ENCODE peak calls at places on chromosomes 2 and 18, in four cellular contexts. K is sigmoid colon, B is lung, O is RWPE1. Z is an unnamed sample.
A peak's percentile ranks its signal among the peaks of the same experiment; 100 is the strongest.

GRCh38 chr2:69634197-69634821 is 9.2 kb downstream of the AAK1 start:
- DNase-seq in K (no peak), O (no peak), B (no peak), Z (no peak)

GRCh38 chr18:61322265-61322873 is 10.9 kb upstream of the CDH20 start:
- DNase-seq in B (no peak), O (peak; percentile 20), K (no peak), Z (peak; percentile 75)

GRCh38 chr2:12534646-12535263 is 182.0 kb upstream of the TRIB2 start:
- DNase-seq in B (no peak), O (peak; percentile 79), K (no peak), Z (peak; percentile 51)

GRCh38 chr2:185821467-185821866 is 82.9 kb downstream of the FSIP2 start:
- DNase-seq in O (no peak), K (no peak), B (no peak), Z (no peak)

GRCh38 chr18:45291616-45292612 is 323.4 kb upstream of the SLC14A2 start:
- DNase-seq in O (no peak), K (no peak), B (no peak), Z (peak; percentile 89)

GRCh38 chr2:71799013-71799575 is 345.7 kb downstream of the DYSF start:
- DNase-seq in K (no peak), O (no peak), B (no peak), Z (no peak)

GRCh38 chr2:237695201-237695780 is 67.9 kb downstream of the LRRFIP1 start:
- DNase-seq in O (peak; percentile 74), B (no peak), K (peak; percentile 29), Z (no peak)

GRCh38 chr18:48064978-48065600 is 134.6 kb upstream of the SMAD2 start:
- DNase-seq in B (no peak), K (no peak), O (no peak), Z (no peak)

DNA sequence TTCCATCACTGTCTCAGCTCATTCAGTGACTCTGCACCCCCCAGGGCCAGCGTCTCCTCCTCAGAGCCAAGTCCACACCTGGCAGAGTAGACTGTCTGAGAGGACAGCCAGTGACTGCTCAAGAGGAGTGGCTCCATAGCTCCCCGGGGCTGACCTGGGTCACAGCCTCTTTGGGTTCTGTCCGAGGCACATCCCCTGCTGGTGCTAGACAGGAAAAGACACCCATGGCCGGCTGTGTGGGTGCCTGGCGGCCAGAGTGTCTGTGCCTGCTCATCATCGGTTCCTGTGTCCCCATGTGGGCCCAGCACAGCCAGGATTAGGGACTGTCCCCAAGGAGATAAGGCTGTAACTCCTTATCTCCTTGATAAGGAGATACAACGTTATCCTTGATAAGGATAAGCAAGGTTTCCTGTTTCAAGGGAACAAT is 3.5 kb upstream of the CROCC2 start:
- DNase-seq in O (no peak), K (no peak), B (no peak), Z (no peak)
- H3K27ac ChIP-seq in O (no peak overlapping the region), K (no peak overlapping the region), B (no peak overlapping the region), Z (no peak overlapping the region)

GRCh38 chr2:173204316-173204715 is 128.7 kb downstream of the MAP3K20 start:
- DNase-seq in B (no peak), K (no peak), O (no peak), Z (no peak)
- H3K27ac ChIP-seq in B (peak overlapping the region; percentile 55), K (peak overlapping the region; percentile 84), O (no peak overlapping the region), Z (no peak overlapping the region)

DNA sequence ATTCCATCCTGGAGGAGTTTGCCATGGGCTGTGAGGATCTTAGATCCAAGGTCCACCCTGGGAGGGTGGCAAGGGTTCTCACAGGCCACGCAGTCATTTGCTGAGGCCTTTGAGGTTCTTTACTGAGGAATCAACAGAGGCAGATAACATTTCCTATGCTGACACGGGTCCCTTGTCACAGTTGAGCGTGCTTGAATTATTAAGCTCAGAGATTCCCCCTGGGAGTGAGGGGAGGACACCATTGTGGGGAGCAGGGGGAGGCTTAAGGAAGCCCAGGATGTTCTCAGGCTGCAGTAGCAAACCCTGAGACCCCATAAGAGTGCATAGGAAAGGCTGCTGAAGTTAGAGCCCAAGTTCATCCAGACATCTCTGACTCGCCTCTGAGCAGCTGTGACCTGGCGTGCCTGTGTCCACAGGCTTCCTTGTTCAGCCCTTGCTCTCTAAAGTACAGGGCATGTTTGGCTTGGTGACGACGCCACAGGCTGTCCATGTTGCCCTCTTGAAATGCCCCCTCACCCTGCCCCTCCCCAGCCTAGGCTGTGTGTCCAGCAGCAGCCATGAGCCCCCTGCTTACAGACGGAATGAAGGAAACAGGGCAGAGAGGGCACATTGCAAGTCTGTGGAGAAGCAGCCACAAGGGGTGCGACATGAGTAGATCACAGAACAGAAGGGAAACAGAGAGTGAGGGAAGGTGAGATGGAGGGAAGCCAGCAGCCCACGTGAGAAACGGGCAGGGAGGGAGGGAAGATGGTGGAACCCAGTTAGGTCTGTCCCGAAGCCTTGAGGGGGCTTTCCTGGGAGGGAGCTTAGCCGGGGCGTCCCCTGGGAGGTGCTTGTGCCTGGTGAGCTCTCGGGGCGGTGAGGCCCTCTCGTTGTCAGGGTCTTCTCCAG is 34.0 kb downstream of the NAPG start:
- DNase-seq in O (no peak), B (no peak), K (peak; percentile 69), Z (no peak)
- H3K27ac ChIP-seq in O (peak overlapping the region; percentile 46), B (no peak overlapping the region), K (no peak overlapping the region), Z (no peak overlapping the region)

GRCh38 chr2:191441761-191442160 is 196.6 kb downstream of the MYO1B start:
- DNase-seq in K (no peak), B (no peak), O (no peak), Z (no peak)
- H3K27ac ChIP-seq in K (no peak overlapping the region), B (no peak overlapping the region), O (no peak overlapping the region), Z (no peak overlapping the region)

DNA sequence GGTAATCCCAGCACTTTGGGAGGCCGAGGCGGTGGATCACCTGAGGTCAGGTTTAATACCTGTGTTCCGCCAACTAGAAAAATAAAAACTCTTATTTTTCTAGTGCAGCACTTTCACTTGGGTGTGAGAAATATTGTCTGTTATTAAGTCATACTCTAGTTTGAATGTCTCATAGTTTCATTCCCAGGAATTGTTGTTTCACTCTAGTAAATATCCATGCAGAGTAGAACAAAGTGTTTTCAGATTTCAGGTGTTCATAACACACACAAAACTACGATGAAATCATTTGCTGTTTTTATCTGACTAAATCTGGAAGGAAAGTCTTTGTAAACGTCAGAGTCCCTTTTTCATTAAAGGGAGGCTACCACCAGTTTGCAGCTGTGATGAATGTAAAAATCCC is 3.9 kb downstream of the FAM117B start:
- DNase-seq in B (no peak), O (no peak), K (no peak), Z (no peak)
- H3K27ac ChIP-seq in B (no peak overlapping the region), O (no peak overlapping the region), K (no peak overlapping the region), Z (no peak overlapping the region)

GRCh38 chr2:25810428-25810827 is 67.9 kb downstream of the ASXL2 start:
- DNase-seq in K (no peak), O (no peak), B (no peak), Z (no peak)

GRCh38 chr2:25809646-25810045 is 68.6 kb downstream of the ASXL2 start:
- DNase-seq in B (no peak), O (no peak), K (no peak), Z (no peak)

GRCh38 chr2:25805987-25806386 is 72.3 kb downstream of the ASXL2 start:
- DNase-seq in K (no peak), B (no peak), O (no peak), Z (no peak)

GRCh38 chr2:25806941-25807340 is 71.3 kb downstream of the ASXL2 start:
- DNase-seq in B (no peak), O (no peak), K (no peak), Z (no peak)

DNA sequence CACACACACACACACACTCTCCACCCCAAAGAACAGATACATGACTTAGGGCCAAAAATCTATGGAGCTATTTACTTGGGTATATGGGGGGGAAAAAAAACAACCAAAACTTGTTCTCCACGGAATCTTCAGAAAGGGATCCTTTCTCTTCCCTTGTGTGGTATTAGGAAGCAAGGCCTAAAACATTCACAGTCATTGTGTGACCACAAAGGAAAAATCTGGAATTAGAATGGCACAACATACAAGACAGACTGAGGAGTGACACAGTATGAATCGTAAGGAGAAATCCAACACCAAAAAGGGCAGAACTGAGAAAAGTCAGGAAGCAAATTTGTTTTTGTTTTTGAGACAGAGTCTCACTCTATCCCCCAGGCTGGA is 70.3 kb downstream of the ASXL2 start:
- DNase-seq in K (no peak), B (no peak), O (no peak), Z (no peak)
- H3K27ac ChIP-seq in K (no peak overlapping the region), B (no peak overlapping the region), O (no peak overlapping the region), Z (no peak overlapping the region)

GRCh38 chr2:84876369-84876768 is 4.5 kb downstream of the TRABD2A start:
- DNase-seq in O (no peak), K (peak; percentile 4), B (no peak), Z (no peak)
- H3K27ac ChIP-seq in O (no peak overlapping the region), K (no peak overlapping the region), B (no peak overlapping the region), Z (no peak overlapping the region)

DNA sequence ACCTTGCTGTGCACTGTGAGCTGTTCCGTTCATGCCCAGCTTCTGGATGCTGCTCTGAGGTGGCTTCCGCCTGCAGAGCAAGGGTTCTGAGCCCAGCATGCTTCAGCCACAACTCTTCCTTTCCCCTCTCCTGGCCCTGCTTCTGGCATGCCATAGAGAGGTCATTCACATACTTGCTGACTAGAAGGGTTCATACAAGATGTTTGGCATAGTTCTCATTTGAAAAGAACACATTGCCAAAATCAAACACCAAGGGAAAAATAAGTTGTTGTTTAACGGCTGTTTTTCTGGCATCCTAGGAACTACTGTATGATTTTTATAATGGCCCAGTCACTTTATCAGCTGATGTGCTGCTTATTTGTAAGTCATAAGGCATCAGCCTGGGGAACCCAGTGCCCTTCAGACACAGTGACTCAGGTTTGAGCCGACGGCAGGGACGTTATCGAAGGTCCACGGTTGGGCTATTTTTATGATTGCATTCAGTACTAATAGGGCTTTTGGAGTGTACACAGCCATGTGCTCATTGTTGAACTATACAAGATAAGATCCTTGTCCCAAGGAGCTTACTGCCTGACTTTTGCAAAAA is 53.9 kb upstream of the CTAGE1 start:
- DNase-seq in O (no peak), K (no peak), B (no peak), Z (no peak)
- H3K27ac ChIP-seq in O (no peak overlapping the region), K (peak overlapping the region; percentile 35), B (peak overlapping the region; percentile 91), Z (no peak overlapping the region)